ENCODE peak calls at places on chromosomes 7 and 10, in five cellular contexts. K is HCT116, R is prostate gland, X is colonic mucosa, O is cardiac muscle cell. I is an unnamed sample.

GRCh38 chr10:112739219-112739969 is 210.7 kb upstream of the TCF7L2 start:
- DNase-seq in X (no peak), K (no peak), O (no peak), R (no peak), I (no peak)

GRCh38 chr7:100965723-100966541 is 3.4 kb upstream of the MUC12 start:
- DNase-seq in X (peak; percentile 94), R (peak; percentile 85), K (peak; percentile 91), O (peak; percentile 94), I (peak; percentile 98)

GRCh38 chr7:135710417-135711138 is 17.4 kb downstream of the SLC13A4 start:
- DNase-seq in R (no peak), O (no peak), X (no peak), K (no peak), I (no peak)

GRCh38 chr7:100063376-100063775 is 13.8 kb downstream of the ZSCAN21 start:
- DNase-seq in K (no peak), O (no peak), X (no peak), R (no peak), I (no peak)

GRCh38 chr7:137120690-137121089 is 222.8 kb downstream of the PTN start:
- DNase-seq in X (no peak), R (no peak), O (no peak), K (no peak), I (no peak)

GRCh38 chr7:67890316-67890715 is 893.7 kb downstream of the TYW1 start:
- DNase-seq in O (no peak), R (no peak), K (no peak), X (no peak), I (no peak)

GRCh38 chr10:13371879-13372470 is 23.9 kb upstream of the SEPHS1 start:
- DNase-seq in X (peak; percentile 79), O (peak; percentile 88), R (peak; percentile 69), K (peak; percentile 81), I (peak; percentile 76)

GRCh38 chr10:117537904-117538524 is 4.5 kb upstream of the EMX2 start:
- DNase-seq in R (no peak), O (no peak), X (no peak), K (no peak), I (no peak)

GRCh38 chr10:69068549-69068948 is 19.4 kb upstream of the SRGN start:
- DNase-seq in O (no peak), R (no peak), X (no peak), K (no peak), I (no peak)

GRCh38 chr7:11612737-11613136 is 219.3 kb downstream of the THSD7A start:
- DNase-seq in O (no peak), R (no peak), K (no peak), X (no peak), I (no peak)

GRCh38 chr7:142412551-142413193 is 154.8 kb upstream of the PRSS58 start:
- DNase-seq in K (peak; percentile 69), O (peak; percentile 40), X (peak; percentile 38), R (no peak), I (no peak)

GRCh38 chr7:77727527-77727926 is 31.3 kb downstream of the RSBN1L start:
- DNase-seq in K (no peak), O (no peak), X (no peak), R (no peak), I (no peak)

GRCh38 chr10:61336831-61337230 is 116.3 kb downstream of the TMEM26 start:
- DNase-seq in R (no peak), O (no peak), K (no peak), X (no peak), I (no peak)

GRCh38 chr7:10707519-10707918 is 266.2 kb upstream of the PHF14 start:
- DNase-seq in X (no peak), K (no peak), R (no peak), O (no peak), I (no peak)

GRCh38 chr10:52308251-52309031 is 5.6 kb upstream of the DKK1 start:
- DNase-seq in K (no peak), X (peak; percentile 35), O (peak; percentile 79), R (peak; percentile 62), I (peak; percentile 44)

GRCh38 chr10:16919076-16919972 is 102.1 kb upstream of the RSU1 start:
- DNase-seq in R (no peak), X (no peak), K (no peak), O (no peak), I (no peak)

GRCh38 chr10:17229016-17229716 is 1.1 kb downstream of the VIM start:
- DNase-seq in X (peak; percentile 80), O (peak; percentile 91), R (peak; percentile 49), K (no peak), I (peak; percentile 94)

GRCh38 chr10:116722736-116723427 is 19.5 kb downstream of the HSPA12A start:
- DNase-seq in O (no peak), K (no peak), X (no peak), R (no peak), I (no peak)

GRCh38 chr10:86287966-86288579 is 78.5 kb downstream of the GRID1 start:
- DNase-seq in O (no peak), K (no peak), X (peak; percentile 7), R (no peak), I (no peak)

GRCh38 chr7:151083071-151083823 is at the start of gene TMUB1:
- DNase-seq in X (peak; percentile 86), K (no peak), R (peak; percentile 69), O (peak; percentile 83), I (peak; percentile 92)

GRCh38 chr7:1550005-1550845 is 5.8 kb downstream of the TMEM184A start:
- DNase-seq in K (no peak), R (no peak), O (no peak), X (no peak), I (no peak)

GRCh38 chr10:86207226-86207625 is 159.4 kb downstream of the GRID1 start:
- DNase-seq in O (no peak), R (no peak), X (no peak), K (no peak), I (no peak)

GRCh38 chr10:19945275-19945674 is 129.0 kb downstream of the PLXDC2 start:
- DNase-seq in K (no peak), R (peak; percentile 51), O (no peak), X (no peak), I (no peak)

GRCh38 chr10:129445445-129445844 is 21.6 kb upstream of the MGMT start:
- DNase-seq in O (no peak), X (no peak), R (no peak), K (no peak), I (no peak)
- H3K4me1 ChIP-seq in O (no peaks in the 10 kb centered on the region), X (no peaks in the 10 kb centered on the region), R (no peaks in the 10 kb centered on the region), K (no peaks in the 10 kb centered on the region), I (no peaks in the 10 kb centered on the region)

GRCh38 chr10:33132626-33133025 is 174.6 kb upstream of the ITGB1 start:
- DNase-seq in X (no peak), K (no peak), R (no peak), O (no peak), I (no peak)
- TF ChIP-seq CTCF in X (no peak), K (peak; percentile 58), R (no peak), O (no peak), I (no peak)

DNA sequence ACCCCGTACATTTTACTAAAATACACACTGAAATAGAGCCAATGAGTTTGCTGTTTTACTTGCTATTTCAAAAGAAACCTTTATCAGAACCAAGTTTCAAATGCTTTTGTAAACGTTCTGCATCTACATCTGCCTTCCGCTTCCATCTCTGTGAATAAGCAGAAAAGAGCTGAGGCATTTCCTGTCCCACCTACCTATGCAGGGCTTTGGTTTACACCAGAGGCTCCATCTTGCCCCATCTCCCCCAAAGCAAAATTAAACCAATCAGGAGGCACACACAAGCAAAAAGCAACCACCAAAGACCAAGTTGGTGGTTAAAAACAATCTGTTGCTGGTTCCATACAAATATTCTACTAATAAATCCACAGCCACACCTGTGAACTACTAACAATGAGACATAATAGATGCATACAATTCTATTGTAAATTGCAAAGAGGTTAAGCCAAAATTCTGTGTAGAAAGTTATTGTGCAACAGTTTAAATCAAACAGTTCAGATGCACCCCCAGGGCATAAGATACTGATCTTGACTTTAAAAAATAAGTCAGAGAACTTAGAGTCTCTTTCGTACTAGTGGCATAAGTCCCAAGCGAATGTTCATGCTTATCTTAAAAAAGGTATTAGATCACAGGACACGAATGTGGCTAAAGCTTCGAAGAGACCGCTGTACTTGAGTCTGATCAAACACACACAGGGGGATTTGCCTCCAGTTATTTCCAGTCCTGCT is 83.9 kb downstream of the FGFR2 start:
- DNase-seq in X (no peak), K (no peak), R (no peak), O (no peak), I (no peak)
- H3K4me1 ChIP-seq in X (no peaks in the 10 kb centered on the region), K (no peaks in the 10 kb centered on the region), R (no peaks in the 10 kb centered on the region), O (peaks cover 7% of the 10 kb centered on the region), I (no peaks in the 10 kb centered on the region)

GRCh38 chr10:5504146-5505072 is 5.0 kb upstream of the CALML5 start:
- DNase-seq in K (no peak), R (peak; percentile 30), X (peak; percentile 52), O (no peak), I (no peak)
- TF ChIP-seq CTCF in K (no peak), R (no peak), X (no peak), O (no peak), I (no peak)

GRCh38 chr7:17056491-17057142 is 174.8 kb upstream of the AGR3 start:
- DNase-seq in X (no peak), K (no peak), R (no peak), O (no peak), I (no peak)
- H3K4me1 ChIP-seq in X (no peaks in the 10 kb centered on the region), K (no peaks in the 10 kb centered on the region), R (no peaks in the 10 kb centered on the region), O (no peaks in the 10 kb centered on the region), I (no peaks in the 10 kb centered on the region)